ENCODE peak calls at places on chromosomes 3 and 15, in six cellular contexts. One of them, this sample, is unnamed.

GRCh38 chr15:101204744-101205535 is 46.9 kb downstream of the CHSY1 start:
- DNase-seq in H1: no peak
- DNase-seq in HCT116: no peak
- DNase-seq in GM12878: no peak
- DNase-seq in K562: no peak
- DNase-seq in HepG2: no peak
- DNase-seq in this sample: no peak

GRCh38 chr3:146160964-146161724 is at the start of gene PLOD2:
- DNase-seq in GM12878: no peak
- DNase-seq in HCT116: peak
- DNase-seq in HepG2: peak
- DNase-seq in H1: peak
- DNase-seq in K562: peak
- DNase-seq in this sample: peak

GRCh38 chr3:124652009-124652408 is 78.2 kb upstream of the UMPS start:
- DNase-seq in GM12878: no peak
- DNase-seq in H1: no peak
- DNase-seq in HCT116: no peak
- DNase-seq in HepG2: no peak
- DNase-seq in K562: no peak
- DNase-seq in this sample: no peak

GRCh38 chr3:147816770-147817169 is 407.6 kb downstream of the ZIC1 start:
- DNase-seq in GM12878: no peak
- DNase-seq in HepG2: no peak
- DNase-seq in K562: no peak
- DNase-seq in HCT116: no peak
- DNase-seq in H1: no peak
- DNase-seq in this sample: no peak

GRCh38 chr3:125116311-125117069 is 60.7 kb upstream of the HEG1 start:
- DNase-seq in K562: no peak
- DNase-seq in HCT116: no peak
- DNase-seq in H1: no peak
- DNase-seq in HepG2: no peak
- DNase-seq in GM12878: no peak
- DNase-seq in this sample: no peak

GRCh38 chr3:165206454-165207266 is 10.5 kb upstream of the SLITRK3 start:
- DNase-seq in K562: no peak
- DNase-seq in HepG2: peak
- DNase-seq in H1: no peak
- DNase-seq in HCT116: peak
- DNase-seq in GM12878: no peak
- DNase-seq in this sample: peak

GRCh38 chr15:78853500-78853899 is 19.2 kb upstream of the MORF4L1 start:
- DNase-seq in GM12878: no peak
- DNase-seq in HCT116: no peak
- DNase-seq in H1: no peak
- DNase-seq in HepG2: no peak
- DNase-seq in K562: no peak
- DNase-seq in this sample: no peak

GRCh38 chr3:190902292-190902691 is 39.8 kb upstream of the GMNC start:
- DNase-seq in HCT116: no peak
- DNase-seq in H1: no peak
- DNase-seq in GM12878: no peak
- DNase-seq in K562: no peak
- DNase-seq in HepG2: no peak
- DNase-seq in this sample: no peak

GRCh38 chr3:15654891-15655290 is 53.3 kb downstream of the BTD start:
- DNase-seq in K562: no peak
- DNase-seq in H1: no peak
- DNase-seq in HCT116: no peak
- DNase-seq in HepG2: no peak
- DNase-seq in GM12878: no peak
- DNase-seq in this sample: no peak

GRCh38 chr3:169627073-169627472 is 36.4 kb downstream of the MECOM start:
- DNase-seq in HCT116: no peak
- DNase-seq in K562: no peak
- DNase-seq in GM12878: no peak
- DNase-seq in H1: no peak
- DNase-seq in HepG2: no peak
- DNase-seq in this sample: no peak

GRCh38 chr3:8503461-8503860 is 1.8 kb downstream of the LMCD1 start:
- DNase-seq in GM12878: no peak
- DNase-seq in K562: no peak
- DNase-seq in HCT116: no peak
- DNase-seq in HepG2: no peak
- DNase-seq in H1: no peak
- DNase-seq in this sample: no peak

GRCh38 chr3:115428825-115429224 is 194.5 kb upstream of the GAP43 start:
- DNase-seq in H1: no peak
- DNase-seq in K562: no peak
- DNase-seq in GM12878: no peak
- DNase-seq in HepG2: no peak
- DNase-seq in HCT116: no peak
- DNase-seq in this sample: no peak

GRCh38 chr3:177294221-177294620 is 96.9 kb upstream of the TBL1XR1 start:
- DNase-seq in GM12878: no peak
- DNase-seq in K562: no peak
- DNase-seq in HepG2: no peak
- DNase-seq in HCT116: no peak
- DNase-seq in H1: no peak
- DNase-seq in this sample: no peak

GRCh38 chr3:195240939-195241338 is 30.0 kb downstream of the XXYLT1 start:
- DNase-seq in K562: no peak
- DNase-seq in HepG2: no peak
- DNase-seq in GM12878: no peak
- DNase-seq in H1: no peak
- DNase-seq in HCT116: no peak
- DNase-seq in this sample: no peak

GRCh38 chr3:173913397-173913796 is 515.9 kb downstream of the NLGN1 start:
- DNase-seq in K562: no peak
- DNase-seq in HepG2: no peak
- DNase-seq in GM12878: no peak
- DNase-seq in H1: no peak
- DNase-seq in HCT116: no peak
- DNase-seq in this sample: no peak

GRCh38 chr3:23702198-23702597 is 103.6 kb upstream of the UBE2E1 start:
- DNase-seq in H1: peak
- DNase-seq in HCT116: no peak
- DNase-seq in K562: no peak
- DNase-seq in GM12878: no peak
- DNase-seq in HepG2: no peak
- DNase-seq in this sample: no peak

GRCh38 chr3:43684944-43685343 is 5.8 kb upstream of the ABHD5 start:
- DNase-seq in HCT116: no peak
- DNase-seq in H1: no peak
- DNase-seq in K562: no peak
- DNase-seq in HepG2: no peak
- DNase-seq in GM12878: no peak
- DNase-seq in this sample: no peak

GRCh38 chr3:18047052-18047451 is 304.6 kb upstream of the TBC1D5 start:
- DNase-seq in HepG2: no peak
- DNase-seq in GM12878: no peak
- DNase-seq in H1: no peak
- DNase-seq in K562: no peak
- DNase-seq in HCT116: no peak
- DNase-seq in this sample: no peak

GRCh38 chr15:52093539-52094502 is 18.8 kb downstream of the BCL2L10 start:
- DNase-seq in HCT116: no peak
- DNase-seq in H1: no peak
- DNase-seq in K562: no peak
- DNase-seq in GM12878: no peak
- DNase-seq in HepG2: no peak
- DNase-seq in this sample: no peak

GRCh38 chr3:37279226-37279625 is 104.8 kb upstream of the LRRFIP2 start:
- DNase-seq in HCT116: no peak
- DNase-seq in HepG2: no peak
- DNase-seq in H1: no peak
- DNase-seq in GM12878: no peak
- DNase-seq in K562: no peak
- DNase-seq in this sample: no peak

GRCh38 chr3:188656196-188656982 is 502.4 kb downstream of the LPP start:
- DNase-seq in HCT116: no peak
- DNase-seq in K562: no peak
- DNase-seq in HepG2: no peak
- DNase-seq in H1: no peak
- DNase-seq in GM12878: no peak
- DNase-seq in this sample: no peak

GRCh38 chr3:171345112-171345843 is 114.9 kb downstream of the TNIK start:
- DNase-seq in HCT116: no peak
- DNase-seq in H1: no peak
- DNase-seq in GM12878: no peak
- DNase-seq in HepG2: no peak
- DNase-seq in K562: no peak
- DNase-seq in this sample: no peak
- TF ChIP-seq ATF3 in HCT116: no peak
- TF ChIP-seq ATF3 in H1: no peak
- TF ChIP-seq ATF3 in GM12878: no peak
- TF ChIP-seq ATF3 in HepG2: no peak
- TF ChIP-seq ATF3 in K562: no peak
- TF ChIP-seq ATF3 in this sample: no peak

DNA sequence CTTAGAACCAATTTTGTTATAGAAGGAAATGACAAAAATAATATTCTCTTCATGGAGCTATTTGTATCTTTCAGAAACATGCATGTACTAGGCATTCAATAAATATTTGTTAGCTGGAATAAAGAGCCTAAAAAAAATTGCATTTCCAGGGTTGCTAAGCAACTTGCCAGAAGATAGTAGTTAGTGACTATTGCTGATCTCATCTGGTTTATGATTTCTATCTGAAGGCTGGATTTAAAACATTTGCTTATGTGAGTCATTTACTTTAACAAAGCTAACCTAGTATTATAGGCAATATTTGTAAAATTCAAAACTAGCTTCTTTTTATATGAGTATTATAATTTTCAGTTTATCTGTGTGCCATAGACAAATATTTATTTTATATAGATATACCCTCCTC is 78.4 kb downstream of the NAALADL2 start:
- DNase-seq in GM12878: no peak
- DNase-seq in HepG2: no peak
- DNase-seq in H1: no peak
- DNase-seq in K562: no peak
- DNase-seq in HCT116: no peak
- DNase-seq in this sample: no peak
- TF ChIP-seq ATF3 in GM12878: no peak
- TF ChIP-seq ATF3 in HepG2: no peak
- TF ChIP-seq ATF3 in H1: no peak
- TF ChIP-seq ATF3 in K562: no peak
- TF ChIP-seq ATF3 in HCT116: no peak
- TF ChIP-seq ATF3 in this sample: no peak

DNA sequence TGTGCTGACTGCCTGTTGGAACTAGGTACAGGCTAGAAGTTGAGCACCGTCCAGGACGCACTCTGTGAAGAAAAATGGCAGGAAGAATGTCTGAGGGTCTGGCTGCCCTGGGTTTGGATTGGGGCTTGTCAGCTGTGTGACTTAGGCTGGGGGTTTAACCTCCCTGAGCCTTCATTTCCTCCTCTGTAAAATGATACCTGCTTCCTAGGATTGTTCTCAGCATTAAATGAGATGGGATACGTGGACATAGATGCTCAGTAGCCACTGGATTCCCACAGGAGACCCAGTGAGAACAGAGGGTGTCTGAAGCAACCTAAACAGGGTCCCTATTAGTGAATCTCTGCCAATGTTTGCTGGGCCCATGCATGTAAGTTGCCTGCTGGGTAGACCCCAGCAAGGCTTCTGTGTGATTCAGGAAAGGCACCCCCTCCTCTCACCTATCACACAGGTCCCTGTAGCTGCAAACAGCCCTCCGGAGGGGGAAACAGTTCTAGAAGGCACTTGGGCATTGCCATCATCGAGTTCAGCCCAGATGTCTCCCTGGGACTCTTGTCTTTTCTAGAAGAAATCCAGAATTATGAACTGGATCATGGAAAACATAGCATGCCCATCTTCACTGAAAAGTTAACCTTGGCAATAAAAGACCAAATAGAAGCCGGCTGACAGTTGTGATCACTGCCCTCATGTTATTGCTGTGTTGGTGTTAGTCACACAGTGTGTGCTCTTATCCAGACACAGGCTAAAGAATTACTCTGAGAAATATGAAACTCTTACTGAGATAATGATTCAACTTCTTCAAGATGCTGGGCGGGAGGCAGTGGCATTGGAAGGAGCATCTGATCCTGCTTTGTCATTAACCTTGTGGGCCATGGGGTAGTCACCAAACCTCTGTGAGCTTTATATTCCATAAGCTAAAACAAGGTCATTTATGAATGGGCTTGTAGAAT is 64.5 kb downstream of the SMAD6 start:
- DNase-seq in H1: no peak
- DNase-seq in HepG2: no peak
- DNase-seq in K562: no peak
- DNase-seq in HCT116: no peak
- DNase-seq in GM12878: no peak
- DNase-seq in this sample: no peak
- TF ChIP-seq ATF3 in H1: no peak
- TF ChIP-seq ATF3 in HepG2: no peak
- TF ChIP-seq ATF3 in K562: no peak
- TF ChIP-seq ATF3 in HCT116: no peak
- TF ChIP-seq ATF3 in GM12878: no peak
- TF ChIP-seq ATF3 in this sample: no peak

GRCh38 chr15:90345859-90346258 is 6.2 kb upstream of the ZNF774 start:
- DNase-seq in H1: no peak
- DNase-seq in HCT116: no peak
- DNase-seq in K562: no peak
- DNase-seq in GM12878: no peak
- DNase-seq in HepG2: no peak
- DNase-seq in this sample: no peak
- TF ChIP-seq ATF3 in H1: no peak
- TF ChIP-seq ATF3 in HCT116: no peak
- TF ChIP-seq ATF3 in K562: no peak
- TF ChIP-seq ATF3 in GM12878: no peak
- TF ChIP-seq ATF3 in HepG2: no peak
- TF ChIP-seq ATF3 in this sample: no peak